ENCODE peak calls at places on chromosomes 4 and X, in five cellular contexts. K, X, B, Y and E are unnamed samples.

GRCh38 chr4:139295317-139296299 is 5.7 kb upstream of the NAA15 start:
- DNase-seq in B (peak; percentile 100), K (peak; percentile 90), X (peak; percentile 98), Y (peak; percentile 87), E (peak; percentile 28)

GRCh38 chr4:93688978-93689377 is 139.6 kb upstream of the ATOH1 start:
- DNase-seq in X (no peak), Y (no peak), K (no peak), B (no peak), E (no peak)

GRCh38 chr4:44563496-44563895 is 87.9 kb downstream of the YIPF7 start:
- DNase-seq in K (no peak), B (no peak), Y (no peak), X (no peak), E (no peak)

GRCh38 chr4:73901031-73901430 is 31.8 kb downstream of the CXCL1 start:
- DNase-seq in Y (no peak), K (no peak), B (no peak), X (no peak), E (no peak)

GRCh38 chr4:41028392-41029076 is 185.8 kb downstream of the APBB2 start:
- DNase-seq in K (no peak), B (no peak), X (no peak), Y (no peak), E (no peak)

GRCh38 chr4:179634862-179635261 is 2192.6 kb upstream of the AGA start:
- DNase-seq in K (no peak), X (no peak), B (no peak), Y (no peak), E (no peak)

GRCh38 chr4:96093057-96093456 is 253.2 kb downstream of the PDHA2 start:
- DNase-seq in K (no peak), Y (no peak), X (no peak), B (no peak), E (no peak)

GRCh38 chr4:105059337-105059736 is 87.3 kb upstream of the TET2 start:
- DNase-seq in X (no peak), K (no peak), Y (no peak), B (no peak), E (no peak)

GRCh38 chrX:73758253-73758652 is 195.3 kb downstream of the CHIC1 start:
- DNase-seq in X (no peak), K (no peak), Y (no peak), B (no peak), E (no peak)

GRCh38 chr4:85166318-85166717 is 199.8 kb upstream of the WDFY3 start:
- DNase-seq in X (no peak), Y (no peak), K (no peak), B (no peak), E (no peak)

GRCh38 chr4:185779520-185779919 is 32.5 kb downstream of the SORBS2 start:
- DNase-seq in Y (no peak), K (no peak), X (no peak), B (no peak), E (no peak)

GRCh38 chr4:37985730-37986275 is 25.6 kb downstream of the PTTG2 start:
- DNase-seq in K (no peak), X (no peak), Y (no peak), B (no peak), E (no peak)

GRCh38 chr4:88144866-88145300 is 13.6 kb downstream of the ABCG2 start:
- DNase-seq in K (no peak), B (no peak), Y (no peak), X (no peak), E (no peak)

GRCh38 chr4:82989567-82990429 is 20.8 kb downstream of the LIN54 start:
- DNase-seq in X (no peak), K (no peak), B (no peak), Y (no peak), E (no peak)

GRCh38 chrX:11757397-11757728 is 674 bp upstream of the MSL3 start:
- DNase-seq in X (no peak), Y (no peak), B (no peak), K (no peak), E (no peak)